ENCODE peak calls at places on chromosomes 4 and X, in seven cellular contexts. One of them, this sample, is unnamed.
A peak's percentile ranks its signal among the peaks of the same experiment; 100 is the strongest.

GRCh38 chrX:19188566-19188965 is 66.3 kb upstream of the ADGRG2 start:
- DNase-seq in tibial nerve: no peak
- DNase-seq in AG10803: no peak
- DNase-seq in non-pigmented ciliary epithelial cell: no peak
- DNase-seq in prostate gland: no peak
- DNase-seq in GM12892: no peak
- DNase-seq in HT1080: no peak
- DNase-seq in this sample: no peak

GRCh38 chrX:120205816-120206753 is 44.5 kb upstream of the ZBTB33 start:
- DNase-seq in HT1080: no peak
- DNase-seq in AG10803: no peak
- DNase-seq in tibial nerve: no peak
- DNase-seq in prostate gland: no peak
- DNase-seq in GM12892: no peak
- DNase-seq in non-pigmented ciliary epithelial cell: no peak
- DNase-seq in this sample: no peak

GRCh38 chr4:9765091-9765490 is 16.3 kb upstream of the DRD5 start:
- DNase-seq in GM12892: no peak
- DNase-seq in AG10803: peak; percentile 1
- DNase-seq in HT1080: no peak
- DNase-seq in prostate gland: peak; percentile 15
- DNase-seq in tibial nerve: no peak
- DNase-seq in non-pigmented ciliary epithelial cell: no peak
- DNase-seq in this sample: peak; percentile 31

GRCh38 chr4:74158561-74159396 is 861 bp downstream of the MTHFD2L start:
- DNase-seq in AG10803: peak; percentile 36
- DNase-seq in non-pigmented ciliary epithelial cell: no peak
- DNase-seq in tibial nerve: no peak
- DNase-seq in prostate gland: no peak
- DNase-seq in GM12892: no peak
- DNase-seq in HT1080: peak; percentile 3
- DNase-seq in this sample: peak; percentile 27

GRCh38 chr4:10106421-10107039 is 10.1 kb downstream of the WDR1 start:
- DNase-seq in GM12892: no peak
- DNase-seq in HT1080: peak; percentile 100
- DNase-seq in AG10803: peak; percentile 95
- DNase-seq in tibial nerve: peak; percentile 84
- DNase-seq in non-pigmented ciliary epithelial cell: peak; percentile 89
- DNase-seq in prostate gland: peak; percentile 68
- DNase-seq in this sample: peak; percentile 96

GRCh38 chr4:99504804-99505502 is 5.9 kb upstream of the C4orf17 start:
- DNase-seq in AG10803: no peak
- DNase-seq in tibial nerve: no peak
- DNase-seq in GM12892: no peak
- DNase-seq in non-pigmented ciliary epithelial cell: no peak
- DNase-seq in prostate gland: no peak
- DNase-seq in HT1080: no peak
- DNase-seq in this sample: no peak

GRCh38 chrX:80511969-80512760 is 91.9 kb downstream of the TENT5D start:
- DNase-seq in non-pigmented ciliary epithelial cell: no peak
- DNase-seq in tibial nerve: no peak
- DNase-seq in prostate gland: no peak
- DNase-seq in GM12892: no peak
- DNase-seq in AG10803: no peak
- DNase-seq in HT1080: peak; percentile 46
- DNase-seq in this sample: peak; percentile 49

GRCh38 chr4:177809786-177810185 is 367.5 kb upstream of the AGA start:
- DNase-seq in prostate gland: peak; percentile 12
- DNase-seq in HT1080: no peak
- DNase-seq in tibial nerve: no peak
- DNase-seq in AG10803: no peak
- DNase-seq in GM12892: no peak
- DNase-seq in non-pigmented ciliary epithelial cell: no peak
- DNase-seq in this sample: no peak

GRCh38 chrX:119516157-119516702 is 48.0 kb downstream of the SLC25A5 start:
- DNase-seq in prostate gland: no peak
- DNase-seq in AG10803: peak; percentile 64
- DNase-seq in HT1080: peak; percentile 67
- DNase-seq in GM12892: peak; percentile 53
- DNase-seq in non-pigmented ciliary epithelial cell: peak; percentile 10
- DNase-seq in tibial nerve: peak; percentile 20
- DNase-seq in this sample: peak; percentile 70

GRCh38 chr4:25108556-25108955 is 51.7 kb downstream of the SEPSECS start:
- DNase-seq in HT1080: no peak
- DNase-seq in tibial nerve: no peak
- DNase-seq in AG10803: no peak
- DNase-seq in prostate gland: no peak
- DNase-seq in GM12892: no peak
- DNase-seq in non-pigmented ciliary epithelial cell: no peak
- DNase-seq in this sample: no peak

GRCh38 chr4:57639566-57640328 is 529.6 kb upstream of the IGFBP7 start:
- DNase-seq in AG10803: no peak
- DNase-seq in non-pigmented ciliary epithelial cell: no peak
- DNase-seq in GM12892: no peak
- DNase-seq in HT1080: no peak
- DNase-seq in tibial nerve: no peak
- DNase-seq in prostate gland: no peak
- DNase-seq in this sample: peak; percentile 81

GRCh38 chrX:7170903-7171302 is 22.9 kb upstream of the PUDP start:
- DNase-seq in AG10803: no peak
- DNase-seq in tibial nerve: no peak
- DNase-seq in prostate gland: no peak
- DNase-seq in HT1080: peak; percentile 53
- DNase-seq in non-pigmented ciliary epithelial cell: no peak
- DNase-seq in GM12892: no peak
- DNase-seq in this sample: peak; percentile 51

GRCh38 chr4:78779280-78779679 is 3.1 kb downstream of the BMP2K start:
- DNase-seq in prostate gland: no peak
- DNase-seq in non-pigmented ciliary epithelial cell: no peak
- DNase-seq in AG10803: peak; percentile 33
- DNase-seq in tibial nerve: no peak
- DNase-seq in HT1080: no peak
- DNase-seq in GM12892: no peak
- DNase-seq in this sample: peak; percentile 14

GRCh38 chr4:62771656-62772557 is 1571.8 kb downstream of the ADGRL3 start:
- DNase-seq in non-pigmented ciliary epithelial cell: no peak
- DNase-seq in GM12892: no peak
- DNase-seq in prostate gland: no peak
- DNase-seq in tibial nerve: no peak
- DNase-seq in HT1080: no peak
- DNase-seq in AG10803: no peak
- DNase-seq in this sample: no peak

GRCh38 chrX:153597351-153597750 is 1.6 kb downstream of the CCNQ start:
- DNase-seq in GM12892: no peak
- DNase-seq in non-pigmented ciliary epithelial cell: no peak
- DNase-seq in AG10803: no peak
- DNase-seq in prostate gland: no peak
- DNase-seq in tibial nerve: no peak
- DNase-seq in HT1080: no peak
- DNase-seq in this sample: no peak

GRCh38 chrX:100600769-100601168 is 16.0 kb downstream of the TNMD start:
- DNase-seq in non-pigmented ciliary epithelial cell: no peak
- DNase-seq in tibial nerve: no peak
- DNase-seq in prostate gland: no peak
- DNase-seq in HT1080: no peak
- DNase-seq in GM12892: no peak
- DNase-seq in AG10803: no peak
- DNase-seq in this sample: peak; percentile 8

GRCh38 chr4:112296949-112297483 is at the start of gene ALPK1:
- DNase-seq in GM12892: no peak
- DNase-seq in tibial nerve: peak; percentile 48
- DNase-seq in AG10803: peak; percentile 93
- DNase-seq in non-pigmented ciliary epithelial cell: peak; percentile 71
- DNase-seq in prostate gland: peak; percentile 51
- DNase-seq in HT1080: peak; percentile 82
- DNase-seq in this sample: peak; percentile 88

GRCh38 chr4:24771241-24771640 is 24.1 kb upstream of the SOD3 start:
- DNase-seq in GM12892: no peak
- DNase-seq in HT1080: no peak
- DNase-seq in non-pigmented ciliary epithelial cell: no peak
- DNase-seq in tibial nerve: no peak
- DNase-seq in AG10803: peak; percentile 76
- DNase-seq in prostate gland: no peak
- DNase-seq in this sample: no peak

GRCh38 chr4:108427946-108428345 is 192.4 kb upstream of the RPL34 start:
- DNase-seq in non-pigmented ciliary epithelial cell: no peak
- DNase-seq in tibial nerve: no peak
- DNase-seq in prostate gland: no peak
- DNase-seq in HT1080: no peak
- DNase-seq in GM12892: no peak
- DNase-seq in AG10803: peak; percentile 27
- DNase-seq in this sample: no peak

GRCh38 chrX:117538441-117539418 is 577.9 kb downstream of the KLHL13 start:
- DNase-seq in AG10803: no peak
- DNase-seq in prostate gland: no peak
- DNase-seq in tibial nerve: no peak
- DNase-seq in HT1080: no peak
- DNase-seq in non-pigmented ciliary epithelial cell: no peak
- DNase-seq in GM12892: no peak
- DNase-seq in this sample: peak; percentile 77

GRCh38 chr4:101171747-101172146 is 175.6 kb downstream of the PPP3CA start:
- DNase-seq in GM12892: no peak
- DNase-seq in HT1080: peak; percentile 43
- DNase-seq in tibial nerve: no peak
- DNase-seq in non-pigmented ciliary epithelial cell: no peak
- DNase-seq in prostate gland: no peak
- DNase-seq in AG10803: no peak
- DNase-seq in this sample: peak; percentile 71

GRCh38 chr4:54754394-54754793 is 96.6 kb downstream of the KIT start:
- DNase-seq in AG10803: peak; percentile 54
- DNase-seq in tibial nerve: no peak
- DNase-seq in GM12892: no peak
- DNase-seq in non-pigmented ciliary epithelial cell: no peak
- DNase-seq in prostate gland: no peak
- DNase-seq in HT1080: no peak
- DNase-seq in this sample: no peak

GRCh38 chr4:167282171-167282864 is 48.0 kb upstream of the SPOCK3 start:
- DNase-seq in non-pigmented ciliary epithelial cell: no peak
- DNase-seq in AG10803: no peak
- DNase-seq in prostate gland: no peak
- DNase-seq in HT1080: peak; percentile 31
- DNase-seq in tibial nerve: no peak
- DNase-seq in GM12892: no peak
- DNase-seq in this sample: no peak

GRCh38 chr4:131304686-131305085 is 1844.4 kb upstream of the PCDH10 start:
- DNase-seq in tibial nerve: no peak
- DNase-seq in prostate gland: no peak
- DNase-seq in GM12892: no peak
- DNase-seq in AG10803: no peak
- DNase-seq in HT1080: peak; percentile 3
- DNase-seq in non-pigmented ciliary epithelial cell: no peak
- DNase-seq in this sample: no peak

GRCh38 chr4:104591505-104591904 is 96.8 kb upstream of the CXXC4 start:
- DNase-seq in non-pigmented ciliary epithelial cell: no peak
- DNase-seq in AG10803: no peak
- DNase-seq in tibial nerve: no peak
- DNase-seq in GM12892: no peak
- DNase-seq in HT1080: no peak
- DNase-seq in prostate gland: no peak
- DNase-seq in this sample: no peak

GRCh38 chrX:119407681-119408080 is 8.5 kb downstream of the SLC25A43 start:
- DNase-seq in prostate gland: no peak
- DNase-seq in non-pigmented ciliary epithelial cell: no peak
- DNase-seq in HT1080: peak; percentile 47
- DNase-seq in tibial nerve: no peak
- DNase-seq in GM12892: no peak
- DNase-seq in AG10803: no peak
- DNase-seq in this sample: no peak

GRCh38 chrX:77749695-77750094 is 36.3 kb downstream of the ATRX start:
- DNase-seq in GM12892: no peak
- DNase-seq in prostate gland: no peak
- DNase-seq in AG10803: peak; percentile 24
- DNase-seq in tibial nerve: no peak
- DNase-seq in HT1080: peak; percentile 42
- DNase-seq in non-pigmented ciliary epithelial cell: peak; percentile 37
- DNase-seq in this sample: peak; percentile 32

GRCh38 chrX:120125444-120125843 is 9.7 kb upstream of the RHOXF1 start:
- DNase-seq in HT1080: no peak
- DNase-seq in non-pigmented ciliary epithelial cell: no peak
- DNase-seq in prostate gland: no peak
- DNase-seq in GM12892: no peak
- DNase-seq in AG10803: no peak
- DNase-seq in tibial nerve: no peak
- DNase-seq in this sample: no peak

GRCh38 chr4:35300996-35301774 is 943.1 kb downstream of the ARAP2 start:
- DNase-seq in tibial nerve: no peak
- DNase-seq in non-pigmented ciliary epithelial cell: no peak
- DNase-seq in prostate gland: no peak
- DNase-seq in AG10803: no peak
- DNase-seq in GM12892: no peak
- DNase-seq in HT1080: no peak
- DNase-seq in this sample: no peak

GRCh38 chr4:173494013-173494970 is 35.7 kb downstream of the HAND2 start:
- DNase-seq in HT1080: peak; percentile 22
- DNase-seq in non-pigmented ciliary epithelial cell: no peak
- DNase-seq in tibial nerve: peak; percentile 55
- DNase-seq in GM12892: no peak
- DNase-seq in prostate gland: peak; percentile 47
- DNase-seq in AG10803: peak; percentile 66
- DNase-seq in this sample: peak; percentile 82

GRCh38 chr4:122588453-122589238 is 32.2 kb downstream of the IL21 start:
- DNase-seq in AG10803: peak; percentile 77
- DNase-seq in GM12892: no peak
- DNase-seq in prostate gland: no peak
- DNase-seq in tibial nerve: no peak
- DNase-seq in HT1080: peak; percentile 51
- DNase-seq in non-pigmented ciliary epithelial cell: no peak
- DNase-seq in this sample: no peak

GRCh38 chr4:29900336-29900735 is 819.8 kb upstream of the PCDH7 start:
- DNase-seq in non-pigmented ciliary epithelial cell: no peak
- DNase-seq in AG10803: no peak
- DNase-seq in GM12892: no peak
- DNase-seq in HT1080: no peak
- DNase-seq in tibial nerve: no peak
- DNase-seq in prostate gland: no peak
- DNase-seq in this sample: no peak

GRCh38 chr4:142419712-142420111 is 426.4 kb downstream of the INPP4B start:
- DNase-seq in GM12892: no peak
- DNase-seq in prostate gland: no peak
- DNase-seq in tibial nerve: no peak
- DNase-seq in HT1080: no peak
- DNase-seq in AG10803: no peak
- DNase-seq in non-pigmented ciliary epithelial cell: no peak
- DNase-seq in this sample: no peak

GRCh38 chr4:79652232-79652631 is 244.2 kb upstream of the GK2 start:
- DNase-seq in prostate gland: peak; percentile 72
- DNase-seq in HT1080: no peak
- DNase-seq in tibial nerve: no peak
- DNase-seq in GM12892: no peak
- DNase-seq in AG10803: peak; percentile 25
- DNase-seq in non-pigmented ciliary epithelial cell: peak; percentile 70
- DNase-seq in this sample: peak; percentile 31

GRCh38 chr4:85717366-85717765 is 242.4 kb downstream of the ARHGAP24 start:
- DNase-seq in HT1080: no peak
- DNase-seq in GM12892: no peak
- DNase-seq in AG10803: peak; percentile 84
- DNase-seq in non-pigmented ciliary epithelial cell: no peak
- DNase-seq in tibial nerve: no peak
- DNase-seq in prostate gland: no peak
- DNase-seq in this sample: no peak

GRCh38 chrX:128458888-128459287 is 406.7 kb upstream of the ACTRT1 start:
- DNase-seq in AG10803: no peak
- DNase-seq in HT1080: peak; percentile 76
- DNase-seq in GM12892: no peak
- DNase-seq in non-pigmented ciliary epithelial cell: peak; percentile 50
- DNase-seq in tibial nerve: no peak
- DNase-seq in prostate gland: no peak
- DNase-seq in this sample: peak; percentile 72

GRCh38 chr4:77911842-77912450 is 49.3 kb downstream of the MRPL1 start:
- DNase-seq in GM12892: no peak
- DNase-seq in AG10803: peak; percentile 37
- DNase-seq in non-pigmented ciliary epithelial cell: no peak
- DNase-seq in prostate gland: no peak
- DNase-seq in tibial nerve: no peak
- DNase-seq in HT1080: no peak
- DNase-seq in this sample: no peak

This sample was measured in kidney tubule cell.